ENCODE peak calls at places on chromosomes 12 and 14, in seven cellular contexts. N, H, S, D, C, B and X are unnamed samples.

GRCh38 chr12:53097564-53098353 is at the start of gene IGFBP6:
- DNase-seq in B (no peak), N (peak; percentile 55), C (peak; percentile 45), D (no peak), S (peak; percentile 84), H (peak; percentile 85), X (peak; percentile 93)

GRCh38 chr12:54036620-54037359 is 3.9 kb downstream of the HOXC5 start:
- DNase-seq in N (no peak), B (no peak), S (peak; percentile 78), C (no peak), D (no peak), H (no peak), X (peak; percentile 62)

GRCh38 chr14:91284146-91284790 is 39.8 kb upstream of the GPR68 start:
- DNase-seq in S (no peak), C (no peak), N (no peak), D (no peak), H (no peak), B (no peak), X (no peak)

GRCh38 chr12:117091758-117092510 is 7.3 kb downstream of the TESC start:
- DNase-seq in C (no peak), B (peak; percentile 30), H (peak; percentile 27), D (no peak), S (no peak), N (no peak), X (peak; percentile 47)

GRCh38 chr12:124594851-124595250 is 27.4 kb upstream of the NCOR2 start:
- DNase-seq in D (no peak), H (no peak), C (no peak), S (no peak), N (no peak), B (no peak), X (no peak)

GRCh38 chr14:102927878-102928411 is 5.5 kb downstream of the AMN start:
- DNase-seq in B (no peak), D (no peak), S (no peak), H (no peak), N (no peak), C (no peak), X (no peak)

GRCh38 chr14:21454843-21455550 is 926 bp downstream of the CHD8 start:
- DNase-seq in N (no peak), C (no peak), H (no peak), B (peak; percentile 33), S (no peak), D (no peak), X (no peak)

GRCh38 chr12:58347188-58347587 is 405.8 kb downstream of the ATP23 start:
- DNase-seq in N (no peak), B (no peak), C (no peak), S (no peak), D (no peak), H (no peak), X (no peak)

GRCh38 chr12:63163542-63163941 is 12.5 kb upstream of the AVPR1A start:
- DNase-seq in H (no peak), D (no peak), N (no peak), C (no peak), S (no peak), B (no peak), X (no peak)

GRCh38 chr12:81668475-81668874 is 90.7 kb downstream of the PPFIA2 start:
- DNase-seq in C (no peak), N (no peak), H (no peak), S (no peak), D (peak; percentile 26), B (no peak), X (no peak)

GRCh38 chr14:70981005-70981952 is 74.0 kb downstream of the PCNX1 start:
- DNase-seq in B (no peak), S (no peak), H (no peak), N (no peak), C (peak; percentile 65), D (no peak), X (no peak)

GRCh38 chr14:22598099-22598895 is at the start of gene ABHD4:
- DNase-seq in N (peak; percentile 88), D (no peak), C (peak; percentile 79), B (peak; percentile 79), H (peak; percentile 91), S (peak; percentile 92), X (peak; percentile 96)

GRCh38 chr12:88639361-88639760 is 59.1 kb upstream of the KITLG start:
- DNase-seq in S (no peak), N (no peak), C (no peak), D (no peak), B (no peak), H (no peak), X (no peak)

DNA sequence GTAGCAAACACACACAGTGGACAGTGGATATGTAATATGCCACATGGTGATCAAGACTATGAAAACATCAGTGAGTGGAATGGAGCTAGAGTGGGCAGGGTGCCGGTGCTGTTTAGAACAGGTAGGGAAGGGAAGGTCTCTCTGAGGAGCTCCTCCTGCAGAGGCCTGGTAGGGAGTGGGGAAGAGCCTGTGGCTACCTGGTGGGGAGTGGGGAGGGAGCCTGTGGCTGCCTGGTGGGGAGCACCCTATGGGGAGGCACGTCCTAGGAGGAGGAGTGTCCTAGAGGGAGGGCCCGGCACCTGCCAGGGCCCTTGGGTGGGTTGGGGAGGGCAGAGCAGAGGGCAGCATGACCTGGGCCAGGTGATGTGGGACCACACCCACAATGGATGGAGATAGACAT is 122.6 kb downstream of the ADGRD1 start:
- DNase-seq in D (no peak), C (no peak), H (no peak), B (no peak), N (peak; percentile 13), S (peak; percentile 35), X (no peak)
- H3K9me3 ChIP-seq in D (no peaks in the 10 kb centered on the region), C (no peaks in the 10 kb centered on the region), H (no peaks in the 10 kb centered on the region), B (no peaks in the 10 kb centered on the region), N (no peaks in the 10 kb centered on the region), S (no peaks in the 10 kb centered on the region), X (no peaks in the 10 kb centered on the region)

GRCh38 chr14:24418492-24418873 is 11.0 kb downstream of the CBLN3 start:
- DNase-seq in S (no peak), C (peak; percentile 78), D (no peak), N (peak; percentile 89), B (no peak), H (no peak), X (no peak)
- TF ChIP-seq POLR2AphosphoS5 in S (no peak), C (peak; percentile 47), D (no peak), N (peak; percentile 63), B (no peak), H (no peak), X (peak; percentile 42)

GRCh38 chr14:45787167-45787566 is 534.2 kb upstream of the MIS18BP1 start:
- DNase-seq in H (no peak), S (no peak), C (no peak), N (no peak), B (no peak), D (peak; percentile 4), X (no peak)
- H3K9me3 ChIP-seq in H (peaks cover 5% of the 10 kb centered on the region), S (peaks cover 13% of the 10 kb centered on the region), C (peaks cover 4% of the 10 kb centered on the region), N (peaks cover 39% of the 10 kb centered on the region), B (peaks cover 82% of the 10 kb centered on the region), D (peaks cover 16% of the 10 kb centered on the region), X (no peaks in the 10 kb centered on the region)

GRCh38 chr14:96040836-96041371 is 1.7 kb downstream of the C14orf132 start:
- DNase-seq in S (no peak), H (no peak), B (no peak), C (no peak), N (no peak), D (no peak), X (no peak)

GRCh38 chr14:96038920-96039632 is at the start of gene C14orf132:
- DNase-seq in H (peak; percentile 85), N (peak; percentile 58), B (no peak), D (peak; percentile 18), C (peak; percentile 33), S (no peak), X (peak; percentile 79)

GRCh38 chr14:96038558-96038919 is 623 bp upstream of the C14orf132 start:
- DNase-seq in H (no peak), C (peak; percentile 3), S (no peak), D (peak; percentile 4), B (no peak), N (no peak), X (no peak)

GRCh38 chr14:96039633-96040311 is 610 bp downstream of the C14orf132 start:
- DNase-seq in D (no peak), B (no peak), H (peak; percentile 70), C (peak; percentile 14), N (no peak), S (no peak), X (no peak)

DNA sequence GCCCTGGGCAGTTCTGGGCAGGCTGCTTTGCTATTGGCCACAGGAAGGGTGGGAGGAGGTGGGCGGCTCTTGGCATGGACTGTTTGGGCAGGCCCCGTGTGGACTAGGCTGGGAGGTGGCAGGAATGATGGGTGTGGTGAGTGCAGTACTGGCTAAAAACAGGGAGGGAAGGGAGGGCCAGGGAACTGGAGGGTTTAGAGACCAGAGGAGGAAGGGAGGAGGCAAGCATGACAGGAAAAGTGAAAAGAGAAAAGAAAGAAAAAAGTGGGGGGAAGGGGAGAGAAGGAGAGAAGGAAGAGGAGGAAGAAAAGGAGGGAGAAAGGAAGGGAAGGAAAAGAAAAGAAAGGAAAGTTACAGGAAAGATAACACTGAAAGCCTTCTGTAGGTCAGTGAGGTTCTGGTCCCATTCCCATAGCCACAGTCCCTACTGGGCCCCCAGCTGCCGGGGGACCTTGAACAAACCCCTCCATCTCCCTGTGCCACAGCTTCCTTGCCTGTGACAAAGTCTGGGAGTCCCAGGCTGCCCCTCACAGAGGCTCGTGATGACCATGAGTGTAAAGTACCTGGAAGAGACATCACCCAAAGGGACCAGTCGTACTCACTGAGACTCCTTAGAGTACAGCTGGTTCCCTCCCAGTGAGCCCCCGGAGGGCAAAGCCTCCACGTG is 1.1 kb upstream of the C14orf132 start:
- DNase-seq in C (no peak), D (peak; percentile 74), H (peak; percentile 77), S (no peak), B (no peak), N (peak; percentile 57), X (no peak)
- TF ChIP-seq POLR2AphosphoS5 in C (no peak), D (no peak), H (no peak), S (no peak), B (no peak), N (no peak), X (peak; percentile 30)